ENCODE peak calls at places on chromosome 20, in nine cellular contexts. Q is GM10248; Z is AG10803; J is OCI-LY7; I is ELR; K is left ventricle myocardium inferior; S is occipital lobe; O is GM04504; L is activated T-helper 2 cell treated with anti-CD3 and anti-CD28 coated beads, Interferon-gamma antibody, Interleukin-2, Interleukin-4, amounts not matched to agents 10 μg/mL and 5 μg/mL and 100 μg/mL, durations not matched to agents 14 hours and 24 hours and 36 hours. M is an unnamed sample.

GRCh38 chr20:32252189-32252588 is 25.3 kb upstream of the KIF3B start:
- DNase-seq in Q (peak), Z (no peak), J (no peak), I (no peak), K (no peak), S (no peak), O (no peak), L (peak), M (no peak)

GRCh38 chr20:48718914-48719578 is 108.8 kb downstream of the PREX1 start:
- DNase-seq in Q (no peak), Z (no peak), J (peak), I (peak), K (no peak), S (no peak), O (no peak), L (no peak), M (no peak)

GRCh38 chr20:40683221-40683893 is 5.7 kb downstream of the MAFB start:
- DNase-seq in Q (no peak), Z (peak), J (no peak), I (peak), K (peak), S (no peak), O (no peak), L (no peak), M (no peak)

GRCh38 chr20:12203981-12204380 is 286.3 kb downstream of the BTBD3 start:
- DNase-seq in Q (no peak), Z (no peak), J (no peak), I (no peak), K (no peak), S (no peak), O (no peak), L (no peak), M (no peak)

GRCh38 chr20:9903048-9903651 is 64.3 kb upstream of the PAK5 start:
- DNase-seq in Q (no peak), Z (no peak), J (peak), I (peak), K (no peak), S (no peak), O (no peak), L (no peak), M (peak)

GRCh38 chr20:55919319-55919718 is 86.0 kb downstream of the CBLN4 start:
- DNase-seq in Q (no peak), Z (no peak), J (no peak), I (no peak), K (no peak), S (no peak), O (no peak), L (no peak), M (no peak)

GRCh38 chr20:20014659-20015058 is 2.5 kb upstream of the NAA20 start:
- DNase-seq in Q (no peak), Z (no peak), J (no peak), I (no peak), K (no peak), S (no peak), O (no peak), L (no peak), M (no peak)

GRCh38 chr20:3074812-3075211 is 3.4 kb downstream of the OXT start:
- DNase-seq in Q (no peak), Z (no peak), J (no peak), I (no peak), K (no peak), S (no peak), O (no peak), L (no peak), M (no peak)

GRCh38 chr20:40634891-40635290 is 54.1 kb downstream of the MAFB start:
- DNase-seq in Q (no peak), Z (no peak), J (no peak), I (no peak), K (no peak), S (no peak), O (no peak), L (no peak), M (no peak)

GRCh38 chr20:38067717-38068365 is 34.3 kb downstream of the RPRD1B start:
- DNase-seq in Q (no peak), Z (no peak), J (no peak), I (no peak), K (no peak), S (no peak), O (no peak), L (no peak), M (no peak)

GRCh38 chr20:6665621-6666345 is 101.7 kb upstream of the BMP2 start:
- DNase-seq in Q (no peak), Z (peak), J (no peak), I (no peak), K (no peak), S (no peak), O (no peak), L (no peak), M (no peak)

GRCh38 chr20:45209924-45210323 is 3.1 kb downstream of the SEMG1 start:
- DNase-seq in Q (no peak), Z (no peak), J (no peak), I (no peak), K (no peak), S (no peak), O (no peak), L (no peak), M (no peak)

GRCh38 chr20:19427480-19427879 is 215.0 kb downstream of the SLC24A3 start:
- DNase-seq in Q (no peak), Z (no peak), J (no peak), I (no peak), K (no peak), S (no peak), O (no peak), L (no peak), M (no peak)

GRCh38 chr20:4998160-4998651 is 3.1 kb downstream of the SLC23A2 start:
- DNase-seq in Q (peak), Z (no peak), J (peak), I (peak), K (no peak), S (no peak), O (no peak), L (no peak), M (peak)

GRCh38 chr20:4040283-4041179 is 25.2 kb upstream of the RNF24 start:
- DNase-seq in Q (no peak), Z (peak), J (no peak), I (no peak), K (no peak), S (no peak), O (no peak), L (no peak), M (no peak)

GRCh38 chr20:20499469-20499868 is 131.6 kb downstream of the INSM1 start:
- DNase-seq in Q (no peak), Z (no peak), J (no peak), I (no peak), K (no peak), S (no peak), O (no peak), L (no peak), M (no peak)

GRCh38 chr20:44601801-44602204 is 19.4 kb downstream of the PKIG start:
- DNase-seq in Q (no peak), Z (peak), J (no peak), I (no peak), K (peak), S (no peak), O (peak), L (no peak), M (no peak)

GRCh38 chr20:35648836-35649235 is 15.9 kb downstream of the CPNE1 start:
- DNase-seq in Q (no peak), Z (peak), J (no peak), I (peak), K (no peak), S (no peak), O (no peak), L (no peak), M (no peak)

GRCh38 chr20:4728121-4728520 is 6.4 kb downstream of the PRND start:
- DNase-seq in Q (no peak), Z (peak), J (no peak), I (peak), K (no peak), S (no peak), O (no peak), L (no peak), M (no peak)

GRCh38 chr20:16475225-16475624 is 98.0 kb downstream of the KIF16B start:
- DNase-seq in Q (no peak), Z (peak), J (no peak), I (no peak), K (no peak), S (no peak), O (no peak), L (no peak), M (no peak)

GRCh38 chr20:51945177-51945576 is 142.9 kb upstream of the SALL4 start:
- DNase-seq in Q (no peak), Z (no peak), J (no peak), I (no peak), K (no peak), S (no peak), O (no peak), L (no peak), M (no peak)

M was measured in Karpas-422.